ENCODE peak calls at places on chromosomes 6 and 20, in six cellular contexts. D is mucosa of gallbladder; A is NCI-H1694 treated with DMSO at 0.1 percent for 48 hours; O is activated CD4-positive, alpha-beta T cell treated with anti-CD3 and anti-CD28 coated beads, Interleukin-2, amount 10 ng/mL, durations not matched to agents 7 days and 5 days; F is RWPE1; R is T follicular helper cell. T is an unnamed sample.
A peak's percentile ranks its signal among the peaks of the same experiment; 100 is the strongest.

GRCh38 chr6:156881687-156882629 is 104.8 kb downstream of the ARID1B start:
- DNase-seq in D (no peak), A (no peak), O (no peak), F (no peak), R (no peak), T (no peak)

GRCh38 chr6:53544050-53544499 is 826 bp downstream of the GCLC start:
- DNase-seq in D (no peak), A (no peak), O (peak; percentile 7), F (peak; percentile 42), R (no peak), T (no peak)

GRCh38 chr6:43753570-43754183 is 16.3 kb upstream of the VEGFA start:
- DNase-seq in D (no peak), A (no peak), O (no peak), F (no peak), R (no peak), T (no peak)

GRCh38 chr20:63223121-63223825 is 7.3 kb upstream of the YTHDF1 start:
- DNase-seq in D (no peak), A (peak; percentile 13), O (peak; percentile 63), F (peak; percentile 48), R (no peak), T (no peak)

GRCh38 chr6:35970181-35970580 is 49.3 kb upstream of the SRPK1 start:
- DNase-seq in D (no peak), A (no peak), O (no peak), F (peak; percentile 57), R (no peak), T (no peak)

GRCh38 chr6:30821862-30822784 is 62.2 kb upstream of the DDR1 start:
- DNase-seq in D (no peak), A (no peak), O (peak; percentile 44), F (peak; percentile 39), R (no peak), T (no peak)

GRCh38 chr20:48148020-48148419 is 362.7 kb upstream of the SULF2 start:
- DNase-seq in D (no peak), A (no peak), O (no peak), F (no peak), R (no peak), T (no peak)

GRCh38 chr6:98525860-98526259 is 308.5 kb upstream of the POU3F2 start:
- DNase-seq in D (no peak), A (no peak), O (no peak), F (no peak), R (no peak), T (no peak)

GRCh38 chr6:93964926-93965325 is 545.6 kb upstream of the EPHA7 start:
- DNase-seq in D (no peak), A (no peak), O (no peak), F (no peak), R (no peak), T (no peak)

GRCh38 chr6:26215200-26216014 is 128.2 kb downstream of the HFE start:
- DNase-seq in D (no peak), A (no peak), O (peak; percentile 48), F (no peak), R (no peak), T (no peak)

GRCh38 chr6:131627724-131628682 is at the start of gene MED23:
- DNase-seq in D (peak; percentile 96), A (peak; percentile 79), O (peak; percentile 93), F (peak; percentile 88), R (peak; percentile 91), T (peak; percentile 56)

GRCh38 chr20:57991211-57991841 is 237.1 kb downstream of the ANKRD60 start:
- DNase-seq in D (no peak), A (no peak), O (no peak), F (peak; percentile 99), R (no peak), T (peak; percentile 80)

GRCh38 chr6:36679043-36679821 is 718 bp downstream of the CDKN1A start:
- DNase-seq in D (peak; percentile 53), A (no peak), O (no peak), F (no peak), R (peak; percentile 9), T (no peak)

GRCh38 chr6:148869589-148869988 is 122.8 kb downstream of the UST start:
- DNase-seq in D (no peak), A (no peak), O (no peak), F (peak; percentile 88), R (no peak), T (peak; percentile 89)

GRCh38 chr20:2749951-2750342 is 50.5 kb downstream of the CPXM1 start:
- DNase-seq in D (no peak), A (no peak), O (peak; percentile 6), F (no peak), R (no peak), T (no peak)

GRCh38 chr6:90319044-90319443 is 22.4 kb upstream of the BACH2 start:
- DNase-seq in D (no peak), A (no peak), O (no peak), F (no peak), R (no peak), T (no peak)

T was measured in keratinocyte.